ENCODE peak calls at places on chromosomes 6 and 20, in ten cellular contexts. O is astrocyte of the spinal cord; G is COR-L47; B is NCI-H2081; W is sigmoid colon; E is HEK293T; J is activated CD4-positive, alpha-beta T cell treated with anti-CD3 and anti-CD28 coated beads, Interleukin-2, amount 50 U/mL, for 24 hours; D is cerebellar cortex; N is PC-9; K is putamen. M is an unnamed sample.

GRCh38 chr6:117550618-117551242 is 51.6 kb downstream of the GOPC start:
- DNase-seq in J (no peak), D (no peak), N (no peak), O (no peak), B (no peak), K (no peak), W (no peak), E (no peak), G (no peak), M (no peak)

GRCh38 chr6:76174722-76175121 is 102.3 kb upstream of the IMPG1 start:
- DNase-seq in N (no peak), O (no peak), E (no peak), B (no peak), K (no peak), W (no peak), G (no peak), D (peak; percentile 9), J (no peak), M (no peak)

GRCh38 chr6:137033828-137034227 is 10.9 kb downstream of the IL20RA start:
- DNase-seq in J (no peak), B (no peak), N (no peak), D (no peak), O (peak; percentile 68), W (no peak), E (no peak), G (no peak), K (no peak), M (peak; percentile 66)

GRCh38 chr6:38052035-38052434 is 232.5 kb downstream of the ZFAND3 start:
- DNase-seq in K (no peak), N (no peak), B (no peak), E (no peak), D (no peak), W (no peak), J (no peak), G (no peak), O (no peak), M (no peak)

GRCh38 chr6:92777146-92777740 is 642.1 kb downstream of the EPHA7 start:
- DNase-seq in J (no peak), K (peak; percentile 11), E (peak; percentile 26), W (no peak), G (peak; percentile 60), N (no peak), O (peak; percentile 53), B (peak; percentile 40), D (peak; percentile 58), M (no peak)

GRCh38 chr6:166354143-166354542 is 11.8 kb upstream of the SFT2D1 start:
- DNase-seq in J (no peak), N (no peak), B (no peak), W (no peak), D (no peak), K (no peak), E (no peak), G (no peak), O (no peak), M (no peak)

GRCh38 chr20:3863317-3863716 is 16.7 kb downstream of the MAVS start:
- DNase-seq in B (no peak), O (no peak), G (no peak), D (no peak), E (no peak), K (no peak), W (no peak), N (no peak), J (no peak), M (no peak)

GRCh38 chr6:75488026-75488425 is 5.6 kb downstream of the FILIP1 start:
- DNase-seq in J (no peak), B (no peak), W (no peak), O (peak; percentile 29), K (no peak), G (no peak), D (no peak), N (no peak), E (no peak), M (no peak)

GRCh38 chr20:35291654-35292503 is at the start of gene FAM83C:
- DNase-seq in E (no peak), D (no peak), O (no peak), G (no peak), W (no peak), J (no peak), K (no peak), N (no peak), B (no peak), M (no peak)

GRCh38 chr6:158963020-158963808 is 36.8 kb downstream of the RSPH3 start:
- DNase-seq in W (no peak), D (no peak), O (no peak), E (no peak), N (no peak), B (no peak), J (no peak), G (no peak), K (no peak), M (no peak)

GRCh38 chr6:31659649-31660223 is 842 bp downstream of the C6orf47 start:
- DNase-seq in O (no peak), J (no peak), G (no peak), B (no peak), K (no peak), D (no peak), N (peak; percentile 18), W (no peak), E (no peak), M (no peak)

M was measured in central memory CD8-positive, alpha-beta T cell.